ENCODE peak calls at places on chromosomes 4 and X, in ten cellular contexts. One of them, this sample, is unnamed.

GRCh38 chrX:363621-364375 is 22.9 kb downstream of the PPP2R3B start:
- DNase-seq in NCI-H460: no peak
- DNase-seq in stimulated activated CD4-positive, alpha-beta T cell treated with anti-CD3 and anti-CD28 coated beads, Interleukin-15, amount 100 ng/mL, for 24 hours: no peak
- DNase-seq in tibial artery: no peak
- DNase-seq in stimulated activated effector memory CD8-positive, alpha-beta T cell treated with anti-CD3 and anti-CD28 coated beads, Interleukin-12 subunit alpha, Interleukin-12 subunit beta, amount 100 ng/mL, for 72 hours: no peak
- DNase-seq in A673: no peak
- DNase-seq in skeletal muscle cell: no peak
- DNase-seq in adrenal gland: no peak
- DNase-seq in Right ventricle myocardium superior: peak
- DNase-seq in HuH-7.5: no peak
- DNase-seq in this sample: no peak

GRCh38 chr4:171281359-171281758 is 531.8 kb upstream of the GALNTL6 start:
- DNase-seq in NCI-H460: no peak
- DNase-seq in stimulated activated CD4-positive, alpha-beta T cell treated with anti-CD3 and anti-CD28 coated beads, Interleukin-15, amount 100 ng/mL, for 24 hours: no peak
- DNase-seq in tibial artery: no peak
- DNase-seq in stimulated activated effector memory CD8-positive, alpha-beta T cell treated with anti-CD3 and anti-CD28 coated beads, Interleukin-12 subunit alpha, Interleukin-12 subunit beta, amount 100 ng/mL, for 72 hours: no peak
- DNase-seq in A673: peak
- DNase-seq in skeletal muscle cell: no peak
- DNase-seq in adrenal gland: no peak
- DNase-seq in Right ventricle myocardium superior: no peak
- DNase-seq in HuH-7.5: no peak
- DNase-seq in this sample: no peak

GRCh38 chr4:113750315-113750714 is 11.2 kb downstream of the CAMK2D start:
- DNase-seq in NCI-H460: no peak
- DNase-seq in stimulated activated CD4-positive, alpha-beta T cell treated with anti-CD3 and anti-CD28 coated beads, Interleukin-15, amount 100 ng/mL, for 24 hours: no peak
- DNase-seq in tibial artery: no peak
- DNase-seq in stimulated activated effector memory CD8-positive, alpha-beta T cell treated with anti-CD3 and anti-CD28 coated beads, Interleukin-12 subunit alpha, Interleukin-12 subunit beta, amount 100 ng/mL, for 72 hours: no peak
- DNase-seq in A673: no peak
- DNase-seq in skeletal muscle cell: no peak
- DNase-seq in adrenal gland: no peak
- DNase-seq in Right ventricle myocardium superior: no peak
- DNase-seq in HuH-7.5: no peak
- DNase-seq in this sample: no peak

GRCh38 chrX:124023838-124024238 is 62.3 kb downstream of the STAG2 start:
- DNase-seq in NCI-H460: no peak
- DNase-seq in stimulated activated CD4-positive, alpha-beta T cell treated with anti-CD3 and anti-CD28 coated beads, Interleukin-15, amount 100 ng/mL, for 24 hours: no peak
- DNase-seq in tibial artery: no peak
- DNase-seq in stimulated activated effector memory CD8-positive, alpha-beta T cell treated with anti-CD3 and anti-CD28 coated beads, Interleukin-12 subunit alpha, Interleukin-12 subunit beta, amount 100 ng/mL, for 72 hours: no peak
- DNase-seq in A673: no peak
- DNase-seq in skeletal muscle cell: no peak
- DNase-seq in adrenal gland: no peak
- DNase-seq in Right ventricle myocardium superior: no peak
- DNase-seq in HuH-7.5: no peak
- DNase-seq in this sample: no peak

GRCh38 chr4:147831452-147832192 is 99.7 kb downstream of the ARHGAP10 start:
- DNase-seq in NCI-H460: peak
- DNase-seq in stimulated activated CD4-positive, alpha-beta T cell treated with anti-CD3 and anti-CD28 coated beads, Interleukin-15, amount 100 ng/mL, for 24 hours: no peak
- DNase-seq in tibial artery: peak
- DNase-seq in stimulated activated effector memory CD8-positive, alpha-beta T cell treated with anti-CD3 and anti-CD28 coated beads, Interleukin-12 subunit alpha, Interleukin-12 subunit beta, amount 100 ng/mL, for 72 hours: no peak
- DNase-seq in A673: peak
- DNase-seq in skeletal muscle cell: peak
- DNase-seq in adrenal gland: peak
- DNase-seq in Right ventricle myocardium superior: no peak
- DNase-seq in HuH-7.5: no peak
- DNase-seq in this sample: no peak

GRCh38 chrX:144334577-144334976 is 450.7 kb downstream of the UBE2NL start:
- DNase-seq in NCI-H460: no peak
- DNase-seq in stimulated activated CD4-positive, alpha-beta T cell treated with anti-CD3 and anti-CD28 coated beads, Interleukin-15, amount 100 ng/mL, for 24 hours: no peak
- DNase-seq in tibial artery: no peak
- DNase-seq in stimulated activated effector memory CD8-positive, alpha-beta T cell treated with anti-CD3 and anti-CD28 coated beads, Interleukin-12 subunit alpha, Interleukin-12 subunit beta, amount 100 ng/mL, for 72 hours: no peak
- DNase-seq in A673: peak
- DNase-seq in skeletal muscle cell: no peak
- DNase-seq in adrenal gland: no peak
- DNase-seq in Right ventricle myocardium superior: no peak
- DNase-seq in HuH-7.5: no peak
- DNase-seq in this sample: no peak

GRCh38 chrX:140764401-140764919 is 54.9 kb downstream of the LINC00632 start:
- DNase-seq in NCI-H460: peak
- DNase-seq in stimulated activated CD4-positive, alpha-beta T cell treated with anti-CD3 and anti-CD28 coated beads, Interleukin-15, amount 100 ng/mL, for 24 hours: peak
- DNase-seq in tibial artery: peak
- DNase-seq in stimulated activated effector memory CD8-positive, alpha-beta T cell treated with anti-CD3 and anti-CD28 coated beads, Interleukin-12 subunit alpha, Interleukin-12 subunit beta, amount 100 ng/mL, for 72 hours: no peak
- DNase-seq in A673: peak
- DNase-seq in skeletal muscle cell: no peak
- DNase-seq in adrenal gland: peak
- DNase-seq in Right ventricle myocardium superior: peak
- DNase-seq in HuH-7.5: no peak
- DNase-seq in this sample: peak

GRCh38 chr4:7248857-7249256 is 56.5 kb downstream of the SORCS2 start:
- DNase-seq in NCI-H460: no peak
- DNase-seq in stimulated activated CD4-positive, alpha-beta T cell treated with anti-CD3 and anti-CD28 coated beads, Interleukin-15, amount 100 ng/mL, for 24 hours: no peak
- DNase-seq in tibial artery: no peak
- DNase-seq in stimulated activated effector memory CD8-positive, alpha-beta T cell treated with anti-CD3 and anti-CD28 coated beads, Interleukin-12 subunit alpha, Interleukin-12 subunit beta, amount 100 ng/mL, for 72 hours: no peak
- DNase-seq in A673: no peak
- DNase-seq in skeletal muscle cell: no peak
- DNase-seq in adrenal gland: no peak
- DNase-seq in Right ventricle myocardium superior: no peak
- DNase-seq in HuH-7.5: no peak
- DNase-seq in this sample: no peak

GRCh38 chr4:1570291-1571164 is 113.6 kb downstream of the FAM53A start:
- DNase-seq in NCI-H460: no peak
- DNase-seq in stimulated activated CD4-positive, alpha-beta T cell treated with anti-CD3 and anti-CD28 coated beads, Interleukin-15, amount 100 ng/mL, for 24 hours: no peak
- DNase-seq in tibial artery: no peak
- DNase-seq in stimulated activated effector memory CD8-positive, alpha-beta T cell treated with anti-CD3 and anti-CD28 coated beads, Interleukin-12 subunit alpha, Interleukin-12 subunit beta, amount 100 ng/mL, for 72 hours: no peak
- DNase-seq in A673: no peak
- DNase-seq in skeletal muscle cell: no peak
- DNase-seq in adrenal gland: no peak
- DNase-seq in Right ventricle myocardium superior: peak
- DNase-seq in HuH-7.5: no peak
- DNase-seq in this sample: no peak

GRCh38 chrX:15221321-15221720 is 48.6 kb downstream of the ASB9 start:
- DNase-seq in NCI-H460: no peak
- DNase-seq in stimulated activated CD4-positive, alpha-beta T cell treated with anti-CD3 and anti-CD28 coated beads, Interleukin-15, amount 100 ng/mL, for 24 hours: no peak
- DNase-seq in tibial artery: no peak
- DNase-seq in stimulated activated effector memory CD8-positive, alpha-beta T cell treated with anti-CD3 and anti-CD28 coated beads, Interleukin-12 subunit alpha, Interleukin-12 subunit beta, amount 100 ng/mL, for 72 hours: no peak
- DNase-seq in A673: no peak
- DNase-seq in skeletal muscle cell: no peak
- DNase-seq in adrenal gland: no peak
- DNase-seq in Right ventricle myocardium superior: no peak
- DNase-seq in HuH-7.5: no peak
- DNase-seq in this sample: no peak

GRCh38 chr4:171646984-171647383 is 166.2 kb upstream of the GALNTL6 start:
- DNase-seq in NCI-H460: no peak
- DNase-seq in stimulated activated CD4-positive, alpha-beta T cell treated with anti-CD3 and anti-CD28 coated beads, Interleukin-15, amount 100 ng/mL, for 24 hours: no peak
- DNase-seq in tibial artery: no peak
- DNase-seq in stimulated activated effector memory CD8-positive, alpha-beta T cell treated with anti-CD3 and anti-CD28 coated beads, Interleukin-12 subunit alpha, Interleukin-12 subunit beta, amount 100 ng/mL, for 72 hours: no peak
- DNase-seq in A673: no peak
- DNase-seq in skeletal muscle cell: no peak
- DNase-seq in adrenal gland: no peak
- DNase-seq in Right ventricle myocardium superior: no peak
- DNase-seq in HuH-7.5: no peak
- DNase-seq in this sample: no peak

GRCh38 chr4:119162174-119162573 is 26.5 kb downstream of the MYOZ2 start:
- DNase-seq in NCI-H460: no peak
- DNase-seq in stimulated activated CD4-positive, alpha-beta T cell treated with anti-CD3 and anti-CD28 coated beads, Interleukin-15, amount 100 ng/mL, for 24 hours: no peak
- DNase-seq in tibial artery: no peak
- DNase-seq in stimulated activated effector memory CD8-positive, alpha-beta T cell treated with anti-CD3 and anti-CD28 coated beads, Interleukin-12 subunit alpha, Interleukin-12 subunit beta, amount 100 ng/mL, for 72 hours: no peak
- DNase-seq in A673: no peak
- DNase-seq in skeletal muscle cell: no peak
- DNase-seq in adrenal gland: no peak
- DNase-seq in Right ventricle myocardium superior: no peak
- DNase-seq in HuH-7.5: no peak
- DNase-seq in this sample: no peak

This sample was measured in stimulated activated CD8-positive, alpha-beta memory T cell treated with anti-CD3 and anti-CD28 coated beads, Interleukin-4, amount 100 ng/mL, for 48 hours.